ENCODE peak calls at places on chromosome 22, in four cellular contexts. One of them, this sample, is unnamed.

GRCh38 chr22:45430871-45431270 is 17.4 kb downstream of the RIBC2 start:
- DNase-seq in SW480: no peak
- DNase-seq in NB4: no peak
- DNase-seq in kidney glomerular epithelial cell: no peak
- DNase-seq in this sample: no peak

GRCh38 chr22:32880906-32881596 is 79.5 kb downstream of the TIMP3 start:
- DNase-seq in SW480: no peak
- DNase-seq in NB4: peak
- DNase-seq in kidney glomerular epithelial cell: peak
- DNase-seq in this sample: peak

GRCh38 chr22:23548501-23549197 is 31.4 kb downstream of the IGLL1 start:
- DNase-seq in SW480: no peak
- DNase-seq in NB4: no peak
- DNase-seq in kidney glomerular epithelial cell: no peak
- DNase-seq in this sample: no peak

GRCh38 chr22:42649261-42650056 is at the start of gene CYB5R3:
- DNase-seq in SW480: peak
- DNase-seq in NB4: peak
- DNase-seq in kidney glomerular epithelial cell: peak
- DNase-seq in this sample: peak

GRCh38 chr22:35452351-35452781 is 52.4 kb downstream of the MCM5 start:
- DNase-seq in SW480: peak
- DNase-seq in NB4: no peak
- DNase-seq in kidney glomerular epithelial cell: no peak
- DNase-seq in this sample: no peak

GRCh38 chr22:30020511-30020910 is 59.8 kb upstream of the HORMAD2 start:
- DNase-seq in SW480: no peak
- DNase-seq in NB4: no peak
- DNase-seq in kidney glomerular epithelial cell: no peak
- DNase-seq in this sample: no peak

GRCh38 chr22:44311104-44311854 is 1.5 kb downstream of the SHISAL1 start:
- DNase-seq in SW480: no peak
- DNase-seq in NB4: no peak
- DNase-seq in kidney glomerular epithelial cell: no peak
- DNase-seq in this sample: no peak

GRCh38 chr22:39270280-39270679 is 25.5 kb upstream of the PDGFB start:
- DNase-seq in SW480: no peak
- DNase-seq in NB4: no peak
- DNase-seq in kidney glomerular epithelial cell: no peak
- DNase-seq in this sample: no peak

GRCh38 chr22:20990184-20991180 is 8.4 kb downstream of the LZTR1 start:
- DNase-seq in SW480: no peak
- DNase-seq in NB4: no peak
- DNase-seq in kidney glomerular epithelial cell: no peak
- DNase-seq in this sample: no peak

GRCh38 chr22:27913162-27913741 is 5.8 kb downstream of the PITPNB start:
- DNase-seq in SW480: no peak
- DNase-seq in NB4: no peak
- DNase-seq in kidney glomerular epithelial cell: no peak
- DNase-seq in this sample: no peak

GRCh38 chr22:19629331-19629719 is 85.0 kb upstream of the SEPTIN5 start:
- DNase-seq in SW480: no peak
- DNase-seq in NB4: no peak
- DNase-seq in kidney glomerular epithelial cell: no peak
- DNase-seq in this sample: no peak

GRCh38 chr22:39309364-39309861 is 10.0 kb downstream of the RPL3 start:
- DNase-seq in SW480: peak
- DNase-seq in NB4: no peak
- DNase-seq in kidney glomerular epithelial cell: no peak
- DNase-seq in this sample: no peak

GRCh38 chr22:20957118-20957690 is 9.9 kb upstream of the AIFM3 start:
- DNase-seq in SW480: no peak
- DNase-seq in NB4: no peak
- DNase-seq in kidney glomerular epithelial cell: no peak
- DNase-seq in this sample: no peak

GRCh38 chr22:45686842-45687241 is 15.2 kb downstream of the ATXN10 start:
- DNase-seq in SW480: no peak
- DNase-seq in NB4: no peak
- DNase-seq in kidney glomerular epithelial cell: no peak
- DNase-seq in this sample: no peak